ENCODE peak calls at places on chromosomes 12 and 14, in four cellular contexts. G, F, L and S are unnamed samples.

GRCh38 chr12:113241191-113242017 is 20.1 kb downstream of the TPCN1 start:
- DNase-seq in L (no peak), G (peak; percentile 30), F (no peak), S (no peak)

GRCh38 chr12:19620222-19620621 is 180.9 kb downstream of the AEBP2 start:
- DNase-seq in G (no peak), F (no peak), L (no peak), S (no peak)

GRCh38 chr12:49636979-49637378 is 13.6 kb downstream of the PRPF40B start:
- DNase-seq in F (peak; percentile 87), G (peak; percentile 6), L (peak; percentile 82), S (peak; percentile 79)

GRCh38 chr12:4148418-4149056 is 125.0 kb upstream of the CCND2 start:
- DNase-seq in F (no peak), L (no peak), G (no peak), S (no peak)

GRCh38 chr14:23631702-23632460 is 4.3 kb upstream of the DHRS2 start:
- DNase-seq in F (peak; percentile 79), G (peak; percentile 67), L (peak; percentile 86), S (peak; percentile 63)

GRCh38 chr14:65281991-65282908 is 130.3 kb upstream of the FUT8 start:
- DNase-seq in F (no peak), L (peak; percentile 65), G (no peak), S (no peak)

GRCh38 chr14:97977711-97978261 is 1180.6 kb downstream of the VRK1 start:
- DNase-seq in L (peak; percentile 5), G (peak; percentile 94), F (peak; percentile 60), S (peak; percentile 86)

GRCh38 chr14:49893309-49894213 is 679 bp downstream of the ARF6 start:
- DNase-seq in G (peak; percentile 51), L (peak; percentile 55), F (peak; percentile 80), S (peak; percentile 18)

GRCh38 chr14:88516742-88517418 is 37.9 kb downstream of the PTPN21 start:
- DNase-seq in F (no peak), L (no peak), G (no peak), S (no peak)

GRCh38 chr12:55974308-55974724 is 438 bp downstream of the RAB5B start:
- DNase-seq in G (no peak), L (peak; percentile 58), F (peak; percentile 65), S (peak; percentile 39)

GRCh38 chr12:129607293-129607692 is 296.5 kb downstream of the TMEM132D start:
- DNase-seq in L (peak; percentile 7), F (no peak), G (no peak), S (no peak)

GRCh38 chr14:90811641-90812040 is 4.6 kb downstream of the TTC7B start:
- DNase-seq in L (no peak), F (no peak), G (no peak), S (no peak)

GRCh38 chr12:111413442-111414086 is 7.8 kb downstream of the SH2B3 start:
- DNase-seq in L (peak; percentile 59), F (no peak), G (no peak), S (no peak)

GRCh38 chr14:55301722-55302121 is 30.5 kb downstream of the FBXO34 start:
- DNase-seq in L (peak; percentile 43), G (no peak), F (peak; percentile 31), S (peak; percentile 74)

GRCh38 chr12:4506870-4507269 is 31.8 kb upstream of the RAD51AP1 start:
- DNase-seq in L (peak; percentile 7), F (no peak), G (no peak), S (no peak)